ENCODE peak calls at places on chromosomes 16 and 17, in six cellular contexts. R is neuronal stem cell, H is H9, A is mesenchymal stem cell, Z is IMR-90, O is H1. C is an unnamed sample. For H3K4me1, the result is how much of the 10 kb centered on the place peaks cover.

GRCh38 chr17:29155966-29156338 is 24.2 kb downstream of the MYO18A start:
- DNase-seq in H (peak), A (peak), Z (peak), R (no peak), O (no peak), C (peak)

GRCh38 chr17:40314557-40314953 is 5.6 kb downstream of the RARA start:
- DNase-seq in R (no peak), H (no peak), O (no peak), Z (peak), A (peak), C (peak)

GRCh38 chr17:43530303-43531081 is 15.6 kb downstream of the ETV4 start:
- DNase-seq in O (peak), A (peak), H (peak), R (peak), Z (peak), C (peak)

GRCh38 chr16:85145734-85146531 is 33.7 kb upstream of the CIBAR2 start:
- DNase-seq in A (no peak), R (no peak), H (no peak), O (no peak), Z (no peak), C (peak)

GRCh38 chr16:80006175-80006895 is 405.8 kb upstream of the MAF start:
- DNase-seq in R (no peak), H (no peak), Z (peak), O (no peak), A (peak), C (no peak)

GRCh38 chr17:18850679-18851078 is 7.3 kb upstream of the PRPSAP2 start:
- DNase-seq in A (no peak), R (no peak), Z (no peak), O (no peak), H (no peak), C (no peak)

GRCh38 chr17:57651451-57651850 is 93.6 kb downstream of the CCDC182 start:
- DNase-seq in Z (no peak), R (no peak), A (no peak), O (no peak), H (no peak), C (no peak)

GRCh38 chr16:2438121-2438520 is 8.9 kb downstream of the CCNF start:
- DNase-seq in Z (no peak), A (no peak), O (no peak), R (no peak), H (no peak), C (no peak)

GRCh38 chr17:35692811-35693210 is 38.6 kb upstream of the RASL10B start:
- DNase-seq in Z (no peak), O (no peak), A (no peak), H (no peak), R (no peak), C (no peak)

GRCh38 chr17:72726936-72727335 is 365.6 kb downstream of the SLC39A11 start:
- DNase-seq in Z (peak), R (no peak), A (peak), O (no peak), H (no peak), C (no peak)

GRCh38 chr17:81420769-81421462 is 25.7 kb downstream of the BAHCC1 start:
- DNase-seq in A (no peak), H (no peak), Z (peak), R (no peak), O (no peak), C (no peak)
- H3K4me1 ChIP-seq in A (half or more), H (under half), Z (half or more), R (under half), O (under half), C (under half)

GRCh38 chr17:81666092-81666341 is 388 bp downstream of the OXLD1 start:
- DNase-seq in Z (peak), H (peak), R (no peak), O (no peak), A (peak), C (no peak)

GRCh38 chr17:81665205-81666091 is 957 bp downstream of the OXLD1 start:
- DNase-seq in R (no peak), O (no peak), H (peak), A (no peak), Z (peak), C (no peak)

GRCh38 chr17:81667754-81668153 is 1.2 kb downstream of the CCDC137 start:
- DNase-seq in O (no peak), H (peak), Z (no peak), A (no peak), R (no peak), C (no peak)

GRCh38 chr17:81664051-81664470 is 2.3 kb downstream of the OXLD1 start:
- DNase-seq in A (no peak), R (no peak), H (no peak), Z (no peak), O (no peak), C (peak)

GRCh38 chr17:81666342-81667191 is at the start of the genes CCDC137 and OXLD1:
- DNase-seq in O (peak), Z (peak), A (peak), H (peak), R (peak), C (peak)
- H3K27ac ChIP-seq in O (peak), Z (peak), A (peak), H (no peak), R (peak), C (peak)

GRCh38 chr16:48609453-48610023 is 442 bp downstream of the N4BP1 start:
- DNase-seq in Z (peak), R (no peak), A (peak), H (peak), O (peak), C (peak)
- H2AK5ac ChIP-seq in Z (peak), R (peak), A (no peak), H (no peak), O (no peak), C (peak)

GRCh38 chr16:89172171-89172900 is 788 bp downstream of the CDH15 start:
- DNase-seq in A (no peak), Z (no peak), H (no peak), R (no peak), O (no peak), C (no peak)

GRCh38 chr16:89171216-89172170 is at the start of gene CDH15:
- DNase-seq in R (peak), Z (peak), A (peak), H (peak), O (peak), C (peak)

GRCh38 chr16:89169778-89170177 is 1.8 kb upstream of the CDH15 start:
- DNase-seq in H (no peak), O (no peak), A (no peak), R (no peak), Z (no peak), C (no peak)

GRCh38 chr16:89168381-89169189 is 3.0 kb upstream of the CDH15 start:
- DNase-seq in H (no peak), Z (no peak), A (no peak), O (no peak), R (no peak), C (no peak)

DNA sequence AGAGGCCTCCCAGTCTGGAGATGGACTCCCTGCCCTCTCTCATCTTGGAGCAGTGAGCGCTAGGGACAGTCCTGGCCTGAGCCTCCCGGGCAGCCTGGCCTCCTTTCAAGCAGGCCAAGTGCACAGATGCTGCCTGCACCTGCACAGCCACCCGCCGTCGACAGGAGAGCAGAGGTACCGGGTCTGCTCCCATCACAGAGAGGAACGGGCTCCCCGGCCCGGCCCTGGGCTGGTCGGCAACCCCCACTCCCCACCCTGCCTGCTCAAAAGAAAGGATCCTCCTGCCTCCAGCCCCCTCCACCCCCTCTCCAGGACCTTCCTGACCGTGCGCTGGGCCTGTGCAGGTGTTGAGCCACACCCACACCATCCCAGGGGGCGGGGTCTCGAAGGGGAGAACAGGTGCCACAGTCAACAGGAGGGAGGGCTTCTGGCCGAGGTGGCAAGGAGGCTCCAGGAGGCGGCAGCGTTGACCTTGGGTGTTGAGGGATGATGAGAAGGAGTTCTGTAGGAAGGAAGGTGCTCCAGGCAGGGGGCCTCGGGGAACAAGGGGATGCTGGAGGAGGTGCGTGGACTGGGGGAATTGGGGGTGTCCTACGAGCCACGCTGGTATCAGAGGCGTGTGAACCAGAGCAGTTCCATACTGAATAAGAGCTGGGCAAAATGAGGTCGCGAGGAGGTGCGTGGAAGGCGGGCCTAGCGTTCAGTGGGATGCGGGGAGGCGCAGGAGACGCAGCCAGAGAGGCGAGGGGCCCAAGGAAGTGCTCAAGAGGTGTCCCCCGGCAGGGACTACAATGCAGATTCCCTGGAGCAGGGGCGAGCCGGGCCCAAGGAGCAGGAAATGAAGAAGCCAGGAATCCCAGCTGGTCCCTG is 967 bp upstream of the CDH15 start:
- DNase-seq in R (no peak), H (peak), A (no peak), O (peak), Z (no peak), C (no peak)
- H3K4me1 ChIP-seq in R (under half), H (under half), A (under half), O (under half), Z (under half), C (under half)

GRCh38 chr17:45129426-45129939 is 2.8 kb downstream of the PLCD3 start:
- DNase-seq in H (no peak), R (no peak), O (no peak), Z (no peak), A (peak), C (peak)

GRCh38 chr17:45131294-45131615 is 1.1 kb downstream of the PLCD3 start:
- DNase-seq in A (no peak), H (no peak), R (no peak), O (no peak), Z (no peak), C (no peak)

GRCh38 chr17:45130640-45131293 is 1.5 kb downstream of the PLCD3 start:
- DNase-seq in A (no peak), R (no peak), Z (no peak), H (no peak), O (no peak), C (no peak)

GRCh38 chr17:45128989-45129388 is 3.3 kb downstream of the PLCD3 start:
- DNase-seq in A (no peak), Z (no peak), R (no peak), H (no peak), O (no peak), C (peak)

GRCh38 chr17:45129940-45130639 is 2.2 kb downstream of the PLCD3 start:
- DNase-seq in Z (peak), O (peak), A (peak), H (no peak), R (no peak), C (peak)
- H3K27ac ChIP-seq in Z (no peak), O (no peak), A (no peak), H (no peak), R (no peak), C (peak)

DNA sequence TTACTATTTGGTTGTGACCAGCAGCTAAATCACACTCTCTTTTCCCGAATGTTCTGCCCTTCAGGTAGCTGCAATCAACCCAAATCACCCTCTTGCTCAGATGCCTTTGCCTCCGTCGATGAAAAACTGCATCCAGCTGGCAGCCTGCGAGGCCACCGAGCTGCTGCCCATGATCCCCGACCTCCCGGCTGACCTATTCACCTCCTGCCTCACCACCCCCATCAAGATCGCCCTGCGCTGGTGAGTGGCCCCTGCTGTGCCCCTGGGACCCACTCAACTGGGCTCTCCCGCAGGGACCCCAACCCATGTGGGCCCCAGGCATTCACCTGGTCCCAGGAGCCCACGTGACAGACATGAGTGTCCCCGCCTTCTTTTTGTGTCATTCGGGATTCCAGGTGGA is 209.3 kb downstream of the RPTOR start:
- DNase-seq in A (no peak), O (no peak), H (no peak), Z (no peak), R (no peak), C (no peak)
- H2AK5ac ChIP-seq in A (no peak), O (no peak), H (no peak), Z (peak), R (no peak), C (no peak)

GRCh38 chr17:80605326-80606066 is 60.9 kb downstream of the RPTOR start:
- DNase-seq in A (no peak), R (no peak), Z (peak), O (no peak), H (no peak), C (peak)

GRCh38 chr17:80603380-80603779 is 58.7 kb downstream of the RPTOR start:
- DNase-seq in O (no peak), R (no peak), A (no peak), H (no peak), Z (no peak), C (no peak)

GRCh38 chr17:80600586-80600985 is 55.9 kb downstream of the RPTOR start:
- DNase-seq in A (no peak), H (no peak), Z (no peak), R (no peak), O (no peak), C (no peak)

GRCh38 chr17:80601146-80601545 is 56.5 kb downstream of the RPTOR start:
- DNase-seq in H (no peak), Z (no peak), O (no peak), R (no peak), A (no peak), C (no peak)

GRCh38 chr17:80604007-80604728 is 59.5 kb downstream of the RPTOR start:
- DNase-seq in H (no peak), Z (no peak), O (no peak), R (no peak), A (no peak), C (no peak)
- H3K4me1 ChIP-seq in H (under half), Z (under half), O (under half), R (under half), A (under half), C (under half)

GRCh38 chr16:77157773-77158172 is 33.2 kb upstream of the MON1B start:
- DNase-seq in H (no peak), R (no peak), Z (no peak), A (no peak), O (no peak), C (no peak)

GRCh38 chr16:77158293-77158692 is 32.7 kb upstream of the MON1B start:
- DNase-seq in H (no peak), Z (no peak), A (no peak), O (no peak), R (no peak), C (no peak)

DNA sequence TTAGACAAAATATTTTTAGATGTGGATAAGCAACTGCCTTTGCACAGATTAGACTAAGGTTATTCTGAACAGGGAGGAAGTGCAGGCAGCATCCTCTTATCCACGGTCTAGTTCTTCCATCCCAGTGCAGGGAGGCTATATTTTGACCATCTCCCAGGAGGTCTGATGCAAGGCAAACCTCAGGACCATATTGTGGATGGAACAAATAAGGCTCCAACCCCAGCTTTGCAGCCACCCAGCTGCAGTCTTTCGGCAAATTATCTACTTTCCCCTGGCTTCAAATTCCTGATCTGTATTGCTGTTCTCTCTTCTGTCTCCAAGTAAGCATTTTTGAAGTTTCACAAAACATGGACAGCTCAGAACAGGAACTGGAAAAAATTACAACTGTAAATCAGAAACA is 33.6 kb upstream of the MON1B start:
- DNase-seq in Z (no peak), A (no peak), R (no peak), H (no peak), O (no peak), C (no peak)
- H3K27ac ChIP-seq in Z (no peak), A (no peak), R (no peak), H (no peak), O (no peak), C (no peak)

C was measured in trophoblast cell.